ENCODE peak calls at places on chromosomes 2 and 18, in eight cellular contexts. J, R, E, X, N, T, V and F are unnamed samples. For H3K27me3 and H3K4me1, the result is how much of the 10 kb centered on the place peaks cover.

GRCh38 chr18:50870138-50870845 is 8.6 kb upstream of the ME2 start:
- DNase-seq in T (no peak), N (no peak), J (no peak), X (no peak), R (no peak), V (peak), E (no peak), F (peak)

GRCh38 chr18:73881396-73881795 is 266.2 kb downstream of the FBXO15 start:
- DNase-seq in E (no peak), X (no peak), T (no peak), R (no peak), V (no peak), J (no peak), N (no peak), F (no peak)

GRCh38 chr18:69980982-69981804 is 33.5 kb upstream of the CD226 start:
- DNase-seq in R (no peak), X (no peak), N (no peak), E (no peak), V (no peak), T (no peak), J (no peak), F (no peak)

GRCh38 chr2:130374587-130375290 is 18.9 kb downstream of the PTPN18 start:
- DNase-seq in R (no peak), X (no peak), N (no peak), J (no peak), T (no peak), E (peak), V (no peak), F (no peak)

GRCh38 chr18:27843783-27844415 is 333.0 kb downstream of the CDH2 start:
- DNase-seq in J (no peak), T (no peak), X (no peak), N (no peak), V (no peak), E (no peak), R (no peak), F (no peak)

GRCh38 chr18:23239885-23240608 is 104.8 kb downstream of the CABLES1 start:
- DNase-seq in X (no peak), N (no peak), T (no peak), R (no peak), J (no peak), V (no peak), E (no peak), F (no peak)

GRCh38 chr2:202104286-202104870 is 31.3 kb downstream of the KIAA2012 start:
- DNase-seq in V (no peak), R (peak), T (no peak), X (no peak), N (no peak), J (peak), E (no peak), F (peak)

GRCh38 chr2:97210336-97210735 is 97.4 kb downstream of the ANKRD36 start:
- DNase-seq in R (no peak), J (no peak), N (no peak), E (no peak), X (no peak), T (no peak), V (no peak), F (no peak)

GRCh38 chr2:157348291-157348921 is 22.8 kb upstream of the ERMN start:
- DNase-seq in E (no peak), R (no peak), T (no peak), J (no peak), N (no peak), V (no peak), X (no peak), F (no peak)

GRCh38 chr2:109663721-109664120 is 49.6 kb downstream of the SOWAHC start:
- DNase-seq in V (peak), X (peak), R (peak), J (peak), E (peak), N (no peak), T (peak), F (no peak)

GRCh38 chr2:69601179-69601612 is 42.3 kb downstream of the AAK1 start:
- DNase-seq in N (no peak), R (no peak), T (no peak), J (peak), V (no peak), E (no peak), X (no peak), F (no peak)

GRCh38 chr2:197997083-197997541 is 192.7 kb downstream of the PLCL1 start:
- DNase-seq in R (no peak), X (no peak), N (no peak), V (no peak), J (no peak), E (no peak), T (no peak), F (no peak)

GRCh38 chr2:222272446-222273035 is 26.3 kb downstream of the PAX3 start:
- DNase-seq in E (no peak), N (no peak), J (no peak), X (no peak), V (no peak), T (no peak), R (no peak), F (no peak)
- H3K27me3 ChIP-seq in E (under half), N (under half), J (under half), X (under half), V (under half), T (under half), R (under half), F (half or more)

GRCh38 chr2:218015831-218016521 is 13.2 kb upstream of the TNS1 start:
- DNase-seq in J (no peak), T (no peak), N (peak), V (no peak), X (no peak), E (no peak), R (no peak), F (no peak)
- H3K4me1 ChIP-seq in J (under half), T (under half), N (under half), V (under half), X (under half), E (under half), R (under half), F (under half)

DNA sequence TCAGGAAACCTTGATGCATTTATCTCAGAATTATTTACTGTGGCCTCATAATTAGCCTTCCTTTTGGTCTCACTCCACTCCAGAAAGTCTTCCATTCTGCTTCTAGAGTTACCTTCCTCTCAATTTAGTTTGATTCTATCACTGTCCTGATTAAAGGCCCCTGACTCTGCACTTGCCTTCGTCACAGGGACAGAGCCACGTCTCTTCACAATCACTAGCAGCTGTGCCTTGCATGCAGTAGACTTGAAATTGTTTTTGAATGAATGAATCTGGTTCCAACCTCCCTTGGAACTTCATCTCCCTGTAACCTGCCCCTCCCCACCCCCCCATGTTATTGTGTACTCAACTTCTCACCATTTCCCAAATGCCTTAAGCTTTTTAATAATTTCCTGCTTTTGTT is 52.4 kb downstream of the OSBPL6 start:
- DNase-seq in T (no peak), J (no peak), X (no peak), R (no peak), V (no peak), N (no peak), E (no peak), F (no peak)
- H3K4me3 ChIP-seq in T (no peak), J (no peak), X (no peak), R (no peak), V (no peak), N (no peak), E (no peak), F (no peak)

DNA sequence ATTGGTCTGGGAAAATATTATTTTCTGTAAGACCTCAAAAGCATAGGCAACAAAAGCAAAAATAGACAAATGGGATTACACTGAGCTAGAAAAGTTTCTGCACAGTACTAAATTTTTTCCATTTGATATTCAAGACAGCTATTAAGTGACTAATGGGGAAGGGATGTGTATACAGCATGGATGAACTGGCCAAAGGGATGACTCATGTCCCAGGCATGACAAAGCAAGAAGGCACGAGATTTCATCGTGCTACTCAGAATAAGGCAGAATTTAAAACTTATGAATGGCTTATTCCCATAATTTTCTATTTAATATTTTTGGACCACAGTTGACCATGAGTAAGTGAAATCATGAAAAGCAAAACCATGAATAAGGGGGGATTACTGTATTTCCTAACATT is 1250.1 kb upstream of the GYPC start:
- DNase-seq in X (no peak), R (no peak), E (no peak), V (no peak), J (peak), N (no peak), T (no peak), F (no peak)
- H3K27me3 ChIP-seq in X (under half), R (under half), E (under half), V (under half), J (under half), N (under half), T (under half), F (under half)

GRCh38 chr2:113120861-113121260 is 6.5 kb upstream of the IL1RN start:
- DNase-seq in N (no peak), E (no peak), V (no peak), J (no peak), X (no peak), R (no peak), T (no peak), F (no peak)

GRCh38 chr2:113123731-113124130 is 3.7 kb upstream of the IL1RN start:
- DNase-seq in X (no peak), R (no peak), N (no peak), T (no peak), J (no peak), E (no peak), V (no peak), F (no peak)

GRCh38 chr2:113124181-113124961 is 3.0 kb upstream of the IL1RN start:
- DNase-seq in E (no peak), T (no peak), X (no peak), J (peak), N (no peak), V (no peak), R (no peak), F (no peak)

GRCh38 chr2:113124984-113125855 is 2.2 kb upstream of the IL1RN start:
- DNase-seq in T (no peak), N (no peak), V (no peak), X (no peak), R (no peak), J (peak), E (no peak), F (no peak)

DNA sequence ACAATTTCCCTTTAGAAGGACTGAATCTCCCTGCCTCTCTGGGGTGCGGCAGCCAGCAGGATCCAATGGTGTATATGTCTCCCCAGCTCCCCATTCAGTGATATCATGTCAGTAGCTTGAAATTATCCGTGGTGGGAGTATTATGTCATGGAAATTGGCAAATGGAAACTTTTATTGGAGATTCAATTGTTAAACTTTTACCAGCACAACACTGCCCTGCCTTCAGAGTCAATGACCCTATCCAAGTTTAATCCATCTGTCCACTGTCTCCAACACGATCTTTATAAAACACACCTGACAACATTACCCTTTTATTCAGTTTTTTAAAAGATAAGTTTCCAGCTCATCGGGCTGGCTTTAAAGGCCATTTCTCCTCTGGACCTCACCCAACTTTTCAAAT is 5.0 kb upstream of the IL1RN start:
- DNase-seq in V (no peak), R (no peak), T (no peak), E (no peak), J (no peak), X (no peak), N (no peak), F (no peak)
- H3K4me1 ChIP-seq in V (under half), R (under half), T (under half), E (under half), J (half or more), X (under half), N (under half), F (under half)

GRCh38 chr2:148172131-148172753 is 151.4 kb downstream of the MBD5 start:
- DNase-seq in R (no peak), V (no peak), E (no peak), X (no peak), N (no peak), T (no peak), J (no peak), F (no peak)
- H3K4me3 ChIP-seq in R (no peak), V (no peak), E (no peak), X (no peak), N (no peak), T (no peak), J (no peak), F (no peak)

GRCh38 chr2:37892436-37893114 is 32.5 kb upstream of the RMDN2 start:
- DNase-seq in J (no peak), V (peak), N (no peak), E (no peak), T (no peak), R (no peak), X (no peak), F (no peak)
- H3K27me3 ChIP-seq in J (under half), V (under half), N (under half), E (under half), T (under half), R (under half), X (under half), F (under half)

GRCh38 chr2:218402491-218402901 is 2.8 kb downstream of the CTDSP1 start:
- DNase-seq in T (no peak), J (no peak), X (no peak), V (no peak), R (no peak), E (no peak), N (no peak), F (no peak)

GRCh38 chr2:218400930-218401833 is 1.5 kb downstream of the CTDSP1 start:
- DNase-seq in N (peak), V (peak), J (peak), T (no peak), X (no peak), E (peak), R (peak), F (peak)

GRCh38 chr2:218400167-218400929 is 680 bp downstream of the CTDSP1 start:
- DNase-seq in R (peak), T (peak), E (peak), X (no peak), N (peak), V (peak), J (no peak), F (peak)

GRCh38 chr2:218402911-218403411 is 3.3 kb downstream of the CTDSP1 start:
- DNase-seq in X (no peak), J (no peak), R (no peak), V (no peak), E (peak), T (no peak), N (peak), F (no peak)

DNA sequence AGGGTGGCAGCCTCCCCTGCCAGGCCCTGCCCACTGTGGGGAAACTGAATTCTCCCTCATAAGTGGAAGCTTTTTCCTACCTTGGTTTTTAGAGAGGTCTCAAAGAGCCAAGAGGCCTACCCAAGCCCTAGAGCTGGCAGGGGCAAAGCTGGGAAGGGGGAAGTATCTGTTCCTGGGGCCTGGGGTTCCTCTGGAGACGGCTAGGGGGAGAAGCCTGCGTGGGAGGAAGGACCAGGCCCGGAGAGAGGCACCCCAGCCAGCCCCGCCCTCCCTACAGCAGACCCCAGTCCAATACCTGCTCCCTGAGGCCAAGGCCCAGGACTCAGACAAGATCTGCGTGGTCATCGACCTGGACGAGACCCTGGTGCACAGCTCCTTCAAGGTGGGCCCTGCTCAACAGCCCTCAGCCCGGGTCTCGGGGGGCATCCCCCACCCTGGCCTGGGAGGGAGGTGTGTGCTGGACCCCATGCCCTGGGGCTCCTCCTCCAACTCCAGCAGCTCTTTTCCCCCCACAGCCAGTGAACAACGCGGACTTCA is 2.2 kb downstream of the CTDSP1 start:
- DNase-seq in N (peak), V (no peak), E (peak), R (no peak), T (no peak), X (no peak), J (no peak), F (no peak)
- H3K4me1 ChIP-seq in N (under half), V (under half), E (half or more), R (under half), T (under half), X (under half), J (half or more), F (half or more)